ENCODE peak calls at places on chromosomes 12 and 14, in four cellular contexts. R is HFF-Myc, D is left lung, T is lower leg skin. W is an unnamed sample.

GRCh38 chr14:87013583-87013982 is 979.4 kb downstream of the GALC start:
- DNase-seq in D (no peak), R (no peak), T (no peak), W (peak; percentile 24)

GRCh38 chr12:57893460-57894353 is 47.2 kb upstream of the CTDSP2 start:
- DNase-seq in T (peak; percentile 83), R (peak; percentile 88), D (peak; percentile 84), W (peak; percentile 78)

GRCh38 chr12:132046561-132046960 is 96.8 kb downstream of the EP400 start:
- DNase-seq in T (no peak), D (no peak), R (peak; percentile 71), W (peak; percentile 47)

GRCh38 chr12:93982847-93983315 is 165.5 kb upstream of the PLXNC1 start:
- DNase-seq in R (peak; percentile 50), D (no peak), T (no peak), W (peak; percentile 53)

GRCh38 chr12:121711925-121712461 is 559 bp upstream of the TMEM120B start:
- DNase-seq in D (no peak), T (peak; percentile 25), R (no peak), W (no peak)

GRCh38 chr12:8033153-8034044 is 883 bp downstream of the FOXJ2 start:
- DNase-seq in R (no peak), D (peak; percentile 70), T (peak; percentile 60), W (no peak)

GRCh38 chr12:91778091-91778819 is 367.4 kb downstream of the BTG1 start:
- DNase-seq in D (no peak), R (no peak), T (no peak), W (no peak)

GRCh38 chr14:23457587-23458445 is 11.7 kb upstream of the NGDN start:
- DNase-seq in T (no peak), D (no peak), R (no peak), W (no peak)

GRCh38 chr14:103155013-103155412 is 31.8 kb downstream of the TNFAIP2 start:
- DNase-seq in D (peak; percentile 70), R (no peak), T (peak; percentile 80), W (no peak)

GRCh38 chr12:75452675-75453330 is 27.8 kb upstream of the GLIPR1 start:
- DNase-seq in T (no peak), D (no peak), R (no peak), W (no peak)

GRCh38 chr14:36091096-36091495 is 85.4 kb downstream of the PTCSC3 start:
- DNase-seq in R (peak; percentile 92), T (no peak), D (peak; percentile 42), W (peak; percentile 89)

GRCh38 chr12:53402871-53403270 is 20.8 kb upstream of the AMHR2 start:
- DNase-seq in D (no peak), T (no peak), R (no peak), W (no peak)

GRCh38 chr12:121494093-121494787 is 86.6 kb downstream of the KDM2B start:
- DNase-seq in R (peak; percentile 10), D (no peak), T (no peak), W (no peak)

GRCh38 chr14:23306412-23307145 is at the start of gene BCL2L2:
- DNase-seq in T (peak; percentile 93), D (peak; percentile 90), R (peak; percentile 65), W (no peak)

GRCh38 chr12:1896964-1897363 is 21.5 kb downstream of the CACNA2D4 start:
- DNase-seq in R (no peak), T (no peak), D (no peak), W (no peak)

GRCh38 chr12:121124402-121125109 is 8.1 kb upstream of the P2RX7 start:
- DNase-seq in T (peak; percentile 27), R (peak; percentile 81), D (no peak), W (peak; percentile 52)

GRCh38 chr12:27290501-27291168 is 42.0 kb upstream of the BMAL2 start:
- DNase-seq in D (no peak), T (no peak), R (no peak), W (no peak)

GRCh38 chr14:21102472-21103164 is 1.8 kb downstream of the TMEM253 start:
- DNase-seq in D (no peak), R (no peak), T (no peak), W (no peak)

GRCh38 chr14:20836668-20837338 is 34.2 kb upstream of the RNASE1 start:
- DNase-seq in T (no peak), D (no peak), R (no peak), W (no peak)

DNA sequence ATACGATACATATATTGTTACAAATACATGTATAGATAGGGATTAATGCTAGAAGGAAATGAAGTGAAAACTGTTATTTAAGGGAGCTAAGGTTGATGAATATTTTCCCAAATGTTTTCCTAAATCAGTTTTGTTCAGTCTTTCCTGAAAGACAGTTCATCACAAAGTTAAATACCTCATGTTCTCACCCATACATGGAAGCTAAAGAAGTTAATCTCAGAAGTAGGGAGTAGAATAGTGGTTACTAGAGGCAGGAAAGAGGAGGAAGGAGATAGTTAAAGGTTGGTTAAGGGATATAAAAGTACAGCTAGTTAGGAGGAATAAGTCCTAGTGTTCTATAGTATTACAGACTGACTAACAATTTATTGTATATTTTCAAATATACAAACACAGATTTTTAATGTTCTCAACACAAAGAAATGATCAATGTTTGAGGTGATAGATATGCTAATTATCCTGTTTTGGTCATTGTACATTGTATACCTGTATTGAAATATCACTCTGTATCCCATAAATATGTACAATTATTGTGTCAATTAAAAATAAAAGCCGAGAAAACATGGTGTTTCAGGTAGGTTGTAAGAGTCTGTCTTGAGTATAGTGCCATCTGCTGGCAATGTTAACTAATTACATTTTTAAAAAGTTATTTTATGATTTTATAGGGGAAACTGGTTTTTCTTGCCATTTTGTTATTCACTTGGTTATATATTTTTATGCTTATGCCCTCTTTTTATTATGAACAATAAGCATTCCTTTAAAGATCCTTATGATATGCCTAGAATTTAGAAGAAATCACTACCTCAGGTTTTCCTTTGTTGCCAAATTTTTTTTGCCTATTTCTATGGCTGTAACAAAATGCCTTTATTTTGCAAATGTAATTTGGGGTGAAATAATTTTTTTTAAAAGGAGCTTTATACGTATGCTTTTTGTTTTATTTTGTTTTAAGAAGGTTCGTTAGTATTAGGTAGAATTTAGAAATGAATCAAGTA is 26.9 kb downstream of the ZDHHC17 start:
- DNase-seq in T (no peak), D (no peak), R (no peak), W (no peak)
- TF ChIP-seq CTCF in T (no peak), D (peak; percentile 62), R (peak; percentile 24), W (no peak)

GRCh38 chr12:402127-402456 is 648 bp downstream of the CCDC77 start:
- DNase-seq in R (no peak), D (no peak), T (no peak), W (no peak)
- TF ChIP-seq CTCF in R (peak; percentile 9), D (no peak), T (no peak), W (peak; percentile 24)

GRCh38 chr12:104181313-104181712 is 34.3 kb upstream of the TXNRD1 start:
- DNase-seq in R (no peak), D (no peak), T (no peak), W (no peak)

GRCh38 chr12:104180389-104180788 is 35.2 kb upstream of the TXNRD1 start:
- DNase-seq in R (no peak), D (no peak), T (no peak), W (no peak)

GRCh38 chr12:104177336-104177662 is 38.3 kb upstream of the TXNRD1 start:
- DNase-seq in R (no peak), T (no peak), D (no peak), W (no peak)

GRCh38 chr12:104175726-104176247 is 37.8 kb upstream of the NFYB start:
- DNase-seq in R (no peak), T (no peak), D (no peak), W (no peak)

DNA sequence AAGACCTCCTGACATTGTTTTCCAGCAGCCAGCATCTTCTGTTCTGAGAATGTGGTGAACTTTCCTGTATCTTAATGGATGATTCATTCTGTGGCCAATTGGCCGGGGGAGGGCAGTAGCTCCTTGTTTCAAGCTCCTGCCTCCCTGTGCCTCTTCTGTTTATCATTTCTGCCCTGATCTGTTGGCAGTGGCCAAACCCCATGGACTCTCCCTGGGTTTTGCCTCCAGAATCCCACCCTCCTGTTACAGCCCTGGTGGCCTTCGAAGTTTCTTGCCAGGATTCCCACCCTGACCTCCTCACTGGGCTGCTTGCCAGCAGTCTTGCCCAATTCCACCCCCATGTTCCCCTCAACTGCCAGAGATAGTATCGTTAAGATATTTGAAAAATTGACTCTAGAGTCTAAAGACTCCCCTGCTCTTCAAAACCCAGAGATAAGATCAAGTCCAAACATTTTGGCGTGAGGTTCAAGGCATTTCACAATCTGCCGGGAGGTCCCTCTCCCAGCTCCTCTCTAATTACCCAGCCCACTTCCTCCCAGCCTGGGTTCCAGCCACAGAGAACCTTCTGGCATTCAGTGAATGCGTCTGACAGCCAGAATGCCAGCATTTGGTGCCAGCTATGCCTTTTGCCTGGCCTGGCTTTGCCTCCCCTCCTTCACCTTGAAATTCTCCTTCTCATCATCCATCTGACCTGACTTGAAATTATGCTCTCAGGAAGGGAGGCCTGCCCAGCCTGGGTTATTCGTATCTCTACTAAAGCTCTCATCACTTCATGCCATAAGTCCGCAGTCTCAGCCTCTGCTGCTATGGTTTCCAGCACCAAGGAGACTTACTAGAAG is 37.7 kb upstream of the TXNRD1 start:
- DNase-seq in D (peak; percentile 68), T (peak; percentile 86), R (peak; percentile 72), W (peak; percentile 97)
- TF ChIP-seq CTCF in D (no peak), T (no peak), R (peak; percentile 56), W (peak; percentile 38)

DNA sequence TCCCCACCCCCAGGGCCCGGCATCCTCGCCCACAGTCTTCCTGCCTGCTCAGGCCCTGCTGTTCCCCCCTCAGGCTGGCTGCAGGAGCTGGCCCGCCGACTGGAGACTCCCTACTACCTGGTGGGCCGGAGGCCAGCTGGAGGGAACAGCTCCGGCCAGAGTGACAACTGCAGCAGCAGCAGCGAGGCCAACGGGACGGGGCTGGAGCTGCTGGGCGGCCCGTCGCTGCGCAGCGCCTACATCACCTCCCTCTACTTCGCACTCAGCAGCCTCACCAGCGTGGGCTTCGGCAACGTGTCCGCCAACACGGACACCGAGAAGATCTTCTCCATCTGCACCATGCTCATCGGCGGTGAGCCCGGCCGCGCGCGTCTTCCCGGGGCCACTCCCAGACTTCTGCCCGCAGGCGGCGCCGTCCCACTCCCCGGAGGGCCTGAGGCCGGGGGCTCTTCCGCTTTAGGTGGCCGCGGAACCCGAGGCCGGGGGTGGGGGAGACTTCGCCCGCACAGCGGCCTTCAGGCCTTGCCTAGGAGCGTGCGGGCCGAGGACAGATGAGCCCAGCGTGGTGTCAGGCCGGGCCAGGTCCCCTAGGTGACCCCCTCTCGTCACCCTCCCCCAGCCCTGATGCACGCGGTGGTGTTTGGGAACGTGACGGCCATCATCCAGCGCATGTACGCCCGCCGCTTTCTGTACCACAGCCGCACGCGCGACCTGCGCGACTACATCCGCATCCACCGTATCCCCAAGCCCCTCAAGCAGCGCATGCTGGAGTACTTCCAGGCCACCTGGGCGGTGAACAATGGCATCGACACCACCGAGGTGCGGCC is 10.2 kb downstream of the KCNH3 start:
- DNase-seq in R (no peak), T (no peak), D (no peak), W (no peak)
- TF ChIP-seq CTCF in R (peak; percentile 42), T (no peak), D (peak; percentile 22), W (peak; percentile 57)

GRCh38 chr14:54902143-54902520 is 494 bp downstream of the GCH1 start:
- DNase-seq in D (peak; percentile 79), T (peak; percentile 58), R (no peak), W (no peak)
- TF ChIP-seq CTCF in D (no peak), T (no peak), R (no peak), W (no peak)

GRCh38 chr12:2963154-2963759 is 4.1 kb downstream of the TEAD4 start:
- DNase-seq in D (no peak), R (no peak), T (no peak), W (no peak)
- TF ChIP-seq CTCF in D (no peak), R (no peak), T (no peak), W (no peak)

W was measured in AG04449.